ENCODE peak calls at places on chromosomes 16 and 17, in six cellular contexts. One of them, this sample, is unnamed. For H3K4me1, the result is how much of the 10 kb centered on the place peaks cover.

GRCh38 chr17:58631523-58632323 is 60.1 kb downstream of the TEX14 start:
- DNase-seq in K562: peak
- DNase-seq in GM12878: peak
- DNase-seq in A549: peak
- DNase-seq in HCT116: peak
- DNase-seq in Panc1: peak
- DNase-seq in this sample: peak

GRCh38 chr17:63423251-63423950 is 22.7 kb downstream of the CYB561 start:
- DNase-seq in GM12878: no peak
- DNase-seq in Panc1: no peak
- DNase-seq in HCT116: no peak
- DNase-seq in A549: no peak
- DNase-seq in K562: no peak
- DNase-seq in this sample: no peak

GRCh38 chr17:65314212-65314611 is 177.0 kb downstream of the RGS9 start:
- DNase-seq in GM12878: no peak
- DNase-seq in Panc1: no peak
- DNase-seq in K562: no peak
- DNase-seq in HCT116: no peak
- DNase-seq in A549: no peak
- DNase-seq in this sample: no peak

GRCh38 chr17:38429476-38430100 is 1.3 kb downstream of the ARHGAP23 start:
- DNase-seq in Panc1: no peak
- DNase-seq in K562: no peak
- DNase-seq in HCT116: no peak
- DNase-seq in GM12878: no peak
- DNase-seq in A549: no peak
- DNase-seq in this sample: no peak

GRCh38 chr17:73719588-73720071 is 75.4 kb upstream of the SDK2 start:
- DNase-seq in HCT116: no peak
- DNase-seq in A549: no peak
- DNase-seq in K562: no peak
- DNase-seq in Panc1: no peak
- DNase-seq in GM12878: no peak
- DNase-seq in this sample: peak

GRCh38 chr16:84555418-84556196 is 51.1 kb upstream of the MEAK7 start:
- DNase-seq in GM12878: no peak
- DNase-seq in A549: no peak
- DNase-seq in K562: no peak
- DNase-seq in Panc1: no peak
- DNase-seq in HCT116: no peak
- DNase-seq in this sample: peak

GRCh38 chr17:79938696-79939435 is 96.8 kb downstream of the TBC1D16 start:
- DNase-seq in Panc1: no peak
- DNase-seq in HCT116: no peak
- DNase-seq in A549: no peak
- DNase-seq in GM12878: no peak
- DNase-seq in K562: no peak
- DNase-seq in this sample: no peak

GRCh38 chr16:3458852-3459361 is 15.4 kb downstream of the NAA60 start:
- DNase-seq in K562: no peak
- DNase-seq in A549: peak
- DNase-seq in Panc1: no peak
- DNase-seq in GM12878: no peak
- DNase-seq in HCT116: no peak
- DNase-seq in this sample: no peak

GRCh38 chr16:60225541-60225940 is 1491.4 kb upstream of the GOT2 start:
- DNase-seq in HCT116: no peak
- DNase-seq in GM12878: no peak
- DNase-seq in Panc1: no peak
- DNase-seq in A549: no peak
- DNase-seq in K562: no peak
- DNase-seq in this sample: no peak

GRCh38 chr16:86566601-86566965 is at the start of gene FOXC2:
- DNase-seq in HCT116: no peak
- DNase-seq in Panc1: no peak
- DNase-seq in GM12878: no peak
- DNase-seq in K562: no peak
- DNase-seq in A549: peak
- DNase-seq in this sample: peak

GRCh38 chr16:83136924-83137323 is 510.2 kb downstream of the CDH13 start:
- DNase-seq in A549: no peak
- DNase-seq in K562: no peak
- DNase-seq in Panc1: no peak
- DNase-seq in GM12878: no peak
- DNase-seq in HCT116: no peak
- DNase-seq in this sample: no peak

GRCh38 chr17:2084766-2085647 is 30.1 kb downstream of the HIC1 start:
- DNase-seq in GM12878: no peak
- DNase-seq in HCT116: no peak
- DNase-seq in K562: no peak
- DNase-seq in Panc1: no peak
- DNase-seq in A549: peak
- DNase-seq in this sample: no peak

GRCh38 chr16:68732068-68732680 is 4.9 kb upstream of the CDH1 start:
- DNase-seq in K562: peak
- DNase-seq in HCT116: peak
- DNase-seq in GM12878: no peak
- DNase-seq in A549: peak
- DNase-seq in Panc1: no peak
- DNase-seq in this sample: peak

GRCh38 chr17:72846399-72846798 is 246.1 kb downstream of the SLC39A11 start:
- DNase-seq in HCT116: no peak
- DNase-seq in A549: peak
- DNase-seq in K562: no peak
- DNase-seq in GM12878: no peak
- DNase-seq in Panc1: no peak
- DNase-seq in this sample: no peak

GRCh38 chr16:20871258-20871657 is 28.9 kb downstream of the DCUN1D3 start:
- DNase-seq in HCT116: no peak
- DNase-seq in Panc1: no peak
- DNase-seq in GM12878: no peak
- DNase-seq in A549: no peak
- DNase-seq in K562: no peak
- DNase-seq in this sample: no peak

GRCh38 chr17:15377200-15377599 is 35.8 kb upstream of the TEKT3 start:
- DNase-seq in K562: no peak
- DNase-seq in GM12878: no peak
- DNase-seq in Panc1: no peak
- DNase-seq in A549: no peak
- DNase-seq in HCT116: no peak
- DNase-seq in this sample: no peak

GRCh38 chr16:80027007-80027965 is 426.7 kb upstream of the MAF start:
- DNase-seq in A549: peak
- DNase-seq in K562: peak
- DNase-seq in GM12878: peak
- DNase-seq in HCT116: no peak
- DNase-seq in Panc1: peak
- DNase-seq in this sample: peak

GRCh38 chr17:66468241-66469087 is 166.1 kb downstream of the PRKCA start:
- DNase-seq in HCT116: no peak
- DNase-seq in A549: peak
- DNase-seq in K562: peak
- DNase-seq in GM12878: peak
- DNase-seq in Panc1: no peak
- DNase-seq in this sample: peak

DNA sequence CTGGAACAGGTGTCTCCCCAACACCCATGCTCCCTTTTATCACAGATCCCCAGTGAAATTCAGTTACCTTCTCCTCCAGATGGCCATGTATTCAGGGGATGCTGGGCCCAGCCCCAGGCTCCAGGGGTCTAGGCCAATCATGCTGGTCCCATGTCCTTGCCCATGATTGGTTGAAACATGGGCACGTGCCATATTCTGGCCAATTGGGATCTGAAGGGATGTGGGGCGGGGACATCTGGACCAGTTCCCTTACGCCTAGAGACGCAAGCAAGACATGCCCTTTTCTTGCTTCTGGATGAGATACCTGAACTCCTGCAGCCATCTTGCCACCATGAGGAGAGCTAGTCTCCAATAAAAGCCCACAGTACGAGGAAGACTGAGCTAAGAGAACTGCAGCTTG is 31.0 kb upstream of the ST6GALNAC1 start:
- DNase-seq in A549: no peak
- DNase-seq in GM12878: no peak
- DNase-seq in K562: no peak
- DNase-seq in HCT116: no peak
- DNase-seq in Panc1: no peak
- DNase-seq in this sample: no peak
- H3K4me1 ChIP-seq in A549: under half
- H3K4me1 ChIP-seq in GM12878: under half
- H3K4me1 ChIP-seq in K562: under half
- H3K4me1 ChIP-seq in HCT116: under half
- H3K4me1 ChIP-seq in Panc1: under half
- H3K4me1 ChIP-seq in this sample: under half

GRCh38 chr17:50938821-50939541 is 72.8 kb upstream of the TOB1 start:
- DNase-seq in GM12878: no peak
- DNase-seq in HCT116: no peak
- DNase-seq in Panc1: no peak
- DNase-seq in A549: no peak
- DNase-seq in K562: no peak
- DNase-seq in this sample: no peak

GRCh38 chr17:50939542-50939794 is 73.3 kb upstream of the TOB1 start:
- DNase-seq in HCT116: no peak
- DNase-seq in K562: no peak
- DNase-seq in A549: no peak
- DNase-seq in GM12878: no peak
- DNase-seq in Panc1: no peak
- DNase-seq in this sample: no peak

GRCh38 chr17:50944054-50944901 is 78.1 kb upstream of the TOB1 start:
- DNase-seq in Panc1: no peak
- DNase-seq in GM12878: no peak
- DNase-seq in K562: peak
- DNase-seq in HCT116: no peak
- DNase-seq in A549: peak
- DNase-seq in this sample: peak

GRCh38 chr17:50943575-50943933 is 77.4 kb upstream of the TOB1 start:
- DNase-seq in K562: no peak
- DNase-seq in HCT116: no peak
- DNase-seq in GM12878: no peak
- DNase-seq in A549: no peak
- DNase-seq in Panc1: no peak
- DNase-seq in this sample: no peak

DNA sequence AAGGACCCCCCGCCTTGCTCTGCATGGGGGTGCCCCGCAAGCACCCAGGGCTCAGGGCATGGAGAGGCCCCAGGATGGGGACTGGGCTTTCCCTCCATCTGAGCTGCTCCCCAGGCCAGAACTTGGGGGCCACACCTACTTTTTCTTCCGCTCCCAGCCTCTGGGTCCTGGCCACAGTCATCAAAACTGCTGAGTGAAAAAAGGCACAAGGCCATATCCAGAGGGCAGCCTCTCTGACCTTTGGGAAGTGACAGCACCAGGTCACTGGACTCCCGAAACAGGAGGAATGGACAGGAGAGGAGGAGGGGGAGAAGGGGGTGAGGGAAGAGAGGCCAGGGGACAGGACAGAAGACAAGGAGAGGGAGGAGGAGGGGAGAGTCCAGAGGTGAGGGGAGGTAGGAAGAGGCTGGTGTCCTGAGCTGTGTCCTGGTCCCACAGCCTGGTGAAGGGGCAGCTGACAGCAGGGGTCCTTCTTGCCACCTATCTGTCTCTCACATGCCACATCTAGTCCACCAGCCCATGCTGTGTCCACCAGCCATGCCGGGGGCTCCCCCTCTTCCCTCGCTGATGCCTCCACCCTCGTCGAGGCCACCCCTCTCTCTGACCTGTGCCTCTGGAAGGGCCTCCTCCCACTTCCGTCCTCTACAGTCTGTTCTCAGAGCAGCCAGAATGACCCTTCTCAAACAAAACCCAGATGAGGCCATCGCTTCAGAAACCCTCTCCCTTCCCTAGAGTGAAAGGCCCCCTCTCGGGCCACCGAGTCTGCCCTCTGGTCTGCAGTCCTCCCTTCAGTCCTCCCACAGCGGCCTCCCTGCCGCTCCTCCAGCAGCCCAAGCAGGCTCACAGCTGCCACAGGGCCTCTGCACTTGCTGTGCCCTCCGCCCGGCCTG is 73.9 kb upstream of the TOB1 start:
- DNase-seq in K562: no peak
- DNase-seq in Panc1: no peak
- DNase-seq in A549: no peak
- DNase-seq in GM12878: no peak
- DNase-seq in HCT116: no peak
- DNase-seq in this sample: no peak
- H3K27ac ChIP-seq in K562: peak
- H3K27ac ChIP-seq in Panc1: peak
- H3K27ac ChIP-seq in A549: peak
- H3K27ac ChIP-seq in GM12878: no peak
- H3K27ac ChIP-seq in HCT116: no peak
- H3K27ac ChIP-seq in this sample: no peak

GRCh38 chr16:63287411-63287810 is 1251.2 kb upstream of the CDH8 start:
- DNase-seq in A549: no peak
- DNase-seq in K562: no peak
- DNase-seq in HCT116: no peak
- DNase-seq in GM12878: no peak
- DNase-seq in Panc1: no peak
- DNase-seq in this sample: no peak

GRCh38 chr16:63292036-63292435 is 1255.8 kb upstream of the CDH8 start:
- DNase-seq in A549: no peak
- DNase-seq in K562: no peak
- DNase-seq in GM12878: no peak
- DNase-seq in Panc1: no peak
- DNase-seq in HCT116: no peak
- DNase-seq in this sample: no peak

GRCh38 chr16:63289834-63290460 is 1253.7 kb upstream of the CDH8 start:
- DNase-seq in HCT116: no peak
- DNase-seq in Panc1: peak
- DNase-seq in A549: peak
- DNase-seq in GM12878: no peak
- DNase-seq in K562: peak
- DNase-seq in this sample: peak
- TF ChIP-seq REST in HCT116: no peak
- TF ChIP-seq REST in Panc1: no peak
- TF ChIP-seq REST in A549: no peak
- TF ChIP-seq REST in GM12878: no peak
- TF ChIP-seq REST in K562: no peak
- TF ChIP-seq REST in this sample: no peak

DNA sequence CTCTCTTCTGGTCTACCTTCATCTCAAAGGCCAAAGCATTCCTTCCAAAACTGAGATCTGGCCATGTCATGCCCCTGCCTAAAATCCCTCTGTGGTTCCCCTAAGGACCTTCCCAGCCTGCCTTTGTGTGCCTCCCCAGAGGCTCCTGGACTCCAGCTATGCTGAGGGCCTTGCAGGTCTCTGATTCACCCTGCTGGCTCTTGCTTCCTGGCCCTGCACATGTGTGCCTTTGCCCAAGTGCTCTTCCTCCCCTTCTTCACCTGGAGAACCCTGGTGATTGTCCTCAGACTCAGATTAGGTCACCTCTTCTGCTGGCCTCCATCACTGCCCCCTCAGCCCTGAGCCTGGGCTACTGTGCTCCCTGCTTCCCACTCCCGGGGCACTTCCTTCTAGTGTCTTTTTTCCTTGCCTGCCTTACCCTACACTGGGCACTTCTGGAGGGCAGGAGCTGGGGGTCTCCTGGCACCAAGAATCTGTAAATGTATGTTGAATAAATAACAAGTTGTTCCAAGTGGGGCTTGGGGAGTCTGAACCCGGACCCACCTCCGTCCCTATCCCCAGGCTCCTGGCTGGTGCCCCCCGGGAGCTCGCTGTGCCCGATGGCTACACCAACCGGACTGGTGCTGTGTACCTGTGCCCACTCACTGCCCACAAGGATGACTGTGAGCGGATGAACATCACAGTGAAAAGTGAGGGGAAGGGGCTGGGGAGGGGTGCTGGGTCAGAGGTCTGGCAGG is 7.8 kb downstream of the ITGA3 start:
- DNase-seq in K562: no peak
- DNase-seq in GM12878: no peak
- DNase-seq in A549: peak
- DNase-seq in Panc1: no peak
- DNase-seq in HCT116: no peak
- DNase-seq in this sample: no peak
- H3K4me1 ChIP-seq in K562: under half
- H3K4me1 ChIP-seq in GM12878: under half
- H3K4me1 ChIP-seq in A549: half or more
- H3K4me1 ChIP-seq in Panc1: half or more
- H3K4me1 ChIP-seq in HCT116: half or more
- H3K4me1 ChIP-seq in this sample: under half